ENCODE peak calls at places on chromosomes 5 and 9, in five cellular contexts. One of them, this sample, is unnamed.

GRCh38 chr9:92620870-92621269 is 49.1 kb downstream of the IPPK start:
- DNase-seq in A549: no peak
- DNase-seq in K562: no peak
- DNase-seq in HepG2: no peak
- DNase-seq in endothelial cell of umbilical vein: no peak
- DNase-seq in this sample: no peak

GRCh38 chr5:69493235-69493925 is 790 bp downstream of the OCLN start:
- DNase-seq in A549: peak
- DNase-seq in K562: no peak
- DNase-seq in HepG2: no peak
- DNase-seq in endothelial cell of umbilical vein: peak
- DNase-seq in this sample: peak

GRCh38 chr9:132878695-132879064 is at the start of gene SPACA9:
- DNase-seq in A549: peak
- DNase-seq in K562: peak
- DNase-seq in HepG2: no peak
- DNase-seq in endothelial cell of umbilical vein: peak
- DNase-seq in this sample: peak

GRCh38 chr5:151182501-151182900 is 24.9 kb upstream of the ANXA6 start:
- DNase-seq in A549: no peak
- DNase-seq in K562: no peak
- DNase-seq in HepG2: no peak
- DNase-seq in endothelial cell of umbilical vein: no peak
- DNase-seq in this sample: no peak

GRCh38 chr9:112315905-112316304 is 17.5 kb downstream of the PTBP3 start:
- DNase-seq in A549: no peak
- DNase-seq in K562: no peak
- DNase-seq in HepG2: no peak
- DNase-seq in endothelial cell of umbilical vein: peak
- DNase-seq in this sample: no peak

GRCh38 chr9:116842658-116843057 is 155.6 kb downstream of the TRIM32 start:
- DNase-seq in A549: no peak
- DNase-seq in K562: peak
- DNase-seq in HepG2: peak
- DNase-seq in endothelial cell of umbilical vein: no peak
- DNase-seq in this sample: no peak

GRCh38 chr5:36369092-36369737 is 67.5 kb upstream of the RANBP3L start:
- DNase-seq in A549: no peak
- DNase-seq in K562: no peak
- DNase-seq in HepG2: no peak
- DNase-seq in endothelial cell of umbilical vein: no peak
- DNase-seq in this sample: no peak

GRCh38 chr5:33321026-33321425 is 119.7 kb upstream of the TARS1 start:
- DNase-seq in A549: peak
- DNase-seq in K562: no peak
- DNase-seq in HepG2: no peak
- DNase-seq in endothelial cell of umbilical vein: peak
- DNase-seq in this sample: no peak

GRCh38 chr5:11683666-11684065 is 220.6 kb downstream of the CTNND2 start:
- DNase-seq in A549: no peak
- DNase-seq in K562: no peak
- DNase-seq in HepG2: no peak
- DNase-seq in endothelial cell of umbilical vein: no peak
- DNase-seq in this sample: no peak

GRCh38 chr5:158759276-158759675 is 340.4 kb downstream of the EBF1 start:
- DNase-seq in A549: no peak
- DNase-seq in K562: no peak
- DNase-seq in HepG2: no peak
- DNase-seq in endothelial cell of umbilical vein: no peak
- DNase-seq in this sample: no peak

GRCh38 chr9:4923580-4924544 is 61.2 kb upstream of the JAK2 start:
- DNase-seq in A549: peak
- DNase-seq in K562: peak
- DNase-seq in HepG2: peak
- DNase-seq in endothelial cell of umbilical vein: peak
- DNase-seq in this sample: peak

GRCh38 chr5:11903614-11904269 is 504 bp downstream of the CTNND2 start:
- DNase-seq in A549: peak
- DNase-seq in K562: no peak
- DNase-seq in HepG2: no peak
- DNase-seq in endothelial cell of umbilical vein: no peak
- DNase-seq in this sample: no peak

GRCh38 chr5:10875201-10875768 is 114.3 kb upstream of the DAP start:
- DNase-seq in A549: no peak
- DNase-seq in K562: no peak
- DNase-seq in HepG2: no peak
- DNase-seq in endothelial cell of umbilical vein: no peak
- DNase-seq in this sample: peak

GRCh38 chr9:127388037-127388855 is 8.7 kb upstream of the SLC2A8 start:
- DNase-seq in A549: peak
- DNase-seq in K562: no peak
- DNase-seq in HepG2: peak
- DNase-seq in endothelial cell of umbilical vein: no peak
- DNase-seq in this sample: peak

GRCh38 chr5:11878846-11879245 is 25.4 kb downstream of the CTNND2 start:
- DNase-seq in A549: no peak
- DNase-seq in K562: no peak
- DNase-seq in HepG2: no peak
- DNase-seq in endothelial cell of umbilical vein: no peak
- DNase-seq in this sample: no peak

GRCh38 chr9:37758747-37759146 is 5.1 kb downstream of the TRMT10B start:
- DNase-seq in A549: no peak
- DNase-seq in K562: no peak
- DNase-seq in HepG2: no peak
- DNase-seq in endothelial cell of umbilical vein: no peak
- DNase-seq in this sample: no peak

GRCh38 chr9:37761511-37761910 is 7.9 kb downstream of the TRMT10B start:
- DNase-seq in A549: no peak
- DNase-seq in K562: no peak
- DNase-seq in HepG2: no peak
- DNase-seq in endothelial cell of umbilical vein: no peak
- DNase-seq in this sample: no peak

DNA sequence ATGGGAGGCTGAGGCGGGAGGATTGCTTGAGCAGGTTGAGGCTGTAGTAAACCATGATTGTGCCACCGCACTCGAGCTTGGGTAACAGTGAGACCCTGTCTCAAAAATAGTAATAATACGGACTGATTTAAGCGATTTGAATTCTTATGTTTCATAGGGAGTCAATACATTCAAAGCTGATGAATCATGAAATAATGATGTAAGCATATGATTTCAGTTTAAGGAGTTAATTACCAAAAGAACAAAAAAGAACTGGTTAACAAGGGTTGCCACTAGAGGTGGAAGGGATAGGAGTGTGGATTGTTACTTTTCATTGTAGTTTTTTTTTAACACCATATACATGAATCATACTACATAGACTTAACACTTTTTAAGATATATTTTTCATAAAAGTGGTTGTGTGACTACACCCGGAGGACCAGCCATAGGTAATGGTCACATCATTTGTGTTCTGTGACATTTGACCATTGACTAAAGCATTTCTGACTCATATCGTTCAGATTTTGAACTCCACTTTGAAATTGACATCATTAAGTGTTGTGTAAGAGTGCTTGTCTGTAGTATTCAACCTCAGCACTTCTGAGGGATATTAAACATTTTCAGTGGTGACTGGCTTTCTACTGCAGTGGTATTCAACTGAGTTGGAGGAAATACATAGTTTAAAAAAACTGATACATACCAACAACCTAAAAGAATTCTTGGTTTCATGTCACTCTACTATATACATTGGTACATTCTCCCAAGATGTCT is 7.0 kb downstream of the TRMT10B start:
- DNase-seq in A549: no peak
- DNase-seq in K562: no peak
- DNase-seq in HepG2: peak
- DNase-seq in endothelial cell of umbilical vein: no peak
- DNase-seq in this sample: no peak
- TF ChIP-seq MAX in A549: no peak
- TF ChIP-seq MAX in K562: no peak
- TF ChIP-seq MAX in HepG2: no peak
- TF ChIP-seq MAX in endothelial cell of umbilical vein: no peak
- TF ChIP-seq MAX in this sample: no peak

DNA sequence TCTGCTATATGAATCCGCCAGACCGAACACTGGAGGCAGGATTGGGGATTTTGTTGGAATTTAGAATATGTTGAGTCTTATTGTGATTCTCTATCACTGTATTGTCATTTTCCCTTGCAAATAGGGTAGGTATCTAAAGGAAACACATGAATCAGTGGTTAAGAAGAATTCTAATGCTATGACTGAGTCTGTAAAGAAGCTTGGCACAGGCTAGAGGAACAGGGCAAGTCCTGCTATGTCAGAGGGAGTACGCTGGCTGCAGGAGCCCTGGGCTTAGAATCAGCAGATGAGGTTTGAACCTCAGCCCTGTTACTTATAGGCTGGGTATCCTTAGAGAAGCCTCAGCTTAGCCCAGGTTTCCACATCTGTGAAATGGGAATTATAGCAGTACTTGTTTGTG is 198.1 kb downstream of the NR3C1 start:
- DNase-seq in A549: no peak
- DNase-seq in K562: no peak
- DNase-seq in HepG2: no peak
- DNase-seq in endothelial cell of umbilical vein: peak
- DNase-seq in this sample: no peak
- TF ChIP-seq MYC in A549: no peak
- TF ChIP-seq MYC in K562: no peak
- TF ChIP-seq MYC in HepG2: no peak
- TF ChIP-seq MYC in endothelial cell of umbilical vein: no peak
- TF ChIP-seq MYC in this sample: no peak

GRCh38 chr9:125757834-125758233 is 10.7 kb downstream of the PBX3 start:
- DNase-seq in A549: no peak
- DNase-seq in K562: no peak
- DNase-seq in HepG2: no peak
- DNase-seq in endothelial cell of umbilical vein: no peak
- DNase-seq in this sample: no peak

GRCh38 chr9:125758986-125759811 is 12.0 kb downstream of the PBX3 start:
- DNase-seq in A549: no peak
- DNase-seq in K562: no peak
- DNase-seq in HepG2: peak
- DNase-seq in endothelial cell of umbilical vein: peak
- DNase-seq in this sample: peak

GRCh38 chr9:125761685-125762084 is 14.5 kb downstream of the PBX3 start:
- DNase-seq in A549: no peak
- DNase-seq in K562: no peak
- DNase-seq in HepG2: no peak
- DNase-seq in endothelial cell of umbilical vein: no peak
- DNase-seq in this sample: no peak

GRCh38 chr9:125760537-125760936 is 13.4 kb downstream of the PBX3 start:
- DNase-seq in A549: no peak
- DNase-seq in K562: no peak
- DNase-seq in HepG2: no peak
- DNase-seq in endothelial cell of umbilical vein: no peak
- DNase-seq in this sample: no peak

GRCh38 chr9:125759812-125760134 is 12.6 kb downstream of the PBX3 start:
- DNase-seq in A549: no peak
- DNase-seq in K562: no peak
- DNase-seq in HepG2: no peak
- DNase-seq in endothelial cell of umbilical vein: peak
- DNase-seq in this sample: peak
- H3K4me3 ChIP-seq in A549: no peak
- H3K4me3 ChIP-seq in K562: no peak
- H3K4me3 ChIP-seq in HepG2: no peak
- H3K4me3 ChIP-seq in endothelial cell of umbilical vein: peak
- H3K4me3 ChIP-seq in this sample: peak

GRCh38 chr5:137097203-137097602 is 401.9 kb downstream of the SPOCK1 start:
- DNase-seq in A549: no peak
- DNase-seq in K562: no peak
- DNase-seq in HepG2: no peak
- DNase-seq in endothelial cell of umbilical vein: no peak
- DNase-seq in this sample: no peak
- TF ChIP-seq MAX in A549: no peak
- TF ChIP-seq MAX in K562: no peak
- TF ChIP-seq MAX in HepG2: no peak
- TF ChIP-seq MAX in endothelial cell of umbilical vein: no peak
- TF ChIP-seq MAX in this sample: no peak